ENCODE peak calls at places on chromosomes 4 and X, in ten cellular contexts. P is left ventricle myocardium superior; R is choroid plexus epithelial cell; E is iPS DF 19.7; Y is suprapubic skin; I is cardiac septum; F is HEK293T; U is activated effector memory CD4-positive, alpha-beta T cell treated with Interleukin-2 at 50 U/mL for 16 hours; D is right lobe of liver; W is T-helper 2 cell. S is an unnamed sample.

GRCh38 chrX:122046226-122046625 is 998.8 kb downstream of the GLUD2 start:
- DNase-seq in P (no peak), R (peak; percentile 54), E (no peak), Y (no peak), I (no peak), F (no peak), U (no peak), D (no peak), W (no peak), S (no peak)

GRCh38 chrX:22748093-22748999 is 251.4 kb upstream of the DDX53 start:
- DNase-seq in P (no peak), R (peak; percentile 57), E (no peak), Y (no peak), I (peak; percentile 60), F (peak; percentile 57), U (no peak), D (peak; percentile 45), W (no peak), S (peak; percentile 4)

GRCh38 chr4:71231073-71231752 is 107.6 kb upstream of the SLC4A4 start:
- DNase-seq in P (peak; percentile 95), R (no peak), E (no peak), Y (peak; percentile 78), I (peak; percentile 91), F (no peak), U (no peak), D (peak; percentile 96), W (no peak), S (peak; percentile 65)

GRCh38 chrX:128781506-128781905 is 729.3 kb upstream of the ACTRT1 start:
- DNase-seq in P (no peak), R (peak; percentile 18), E (peak; percentile 15), Y (no peak), I (no peak), F (peak; percentile 55), U (no peak), D (peak; percentile 36), W (no peak), S (no peak)

GRCh38 chr4:165476214-165477098 is 97.6 kb downstream of the CPE start:
- DNase-seq in P (no peak), R (peak; percentile 45), E (no peak), Y (no peak), I (no peak), F (no peak), U (no peak), D (no peak), W (no peak), S (no peak)

GRCh38 chr4:1112174-1112820 is 1.1 kb downstream of the RNF212 start:
- DNase-seq in P (peak; percentile 42), R (no peak), E (no peak), Y (peak; percentile 60), I (no peak), F (no peak), U (no peak), D (no peak), W (no peak), S (no peak)

GRCh38 chrX:151801980-151802379 is 67.4 kb downstream of the CNGA2 start:
- DNase-seq in P (no peak), R (no peak), E (no peak), Y (no peak), I (no peak), F (peak; percentile 19), U (no peak), D (no peak), W (no peak), S (no peak)

GRCh38 chrX:76148011-76148665 is 24.7 kb upstream of the PBDC1 start:
- DNase-seq in P (no peak), R (peak; percentile 32), E (no peak), Y (no peak), I (no peak), F (no peak), U (no peak), D (no peak), W (no peak), S (no peak)

GRCh38 chr4:149047368-149047767 is 605.2 kb upstream of the NR3C2 start:
- DNase-seq in P (no peak), R (no peak), E (no peak), Y (no peak), I (no peak), F (no peak), U (no peak), D (no peak), W (no peak), S (no peak)

GRCh38 chr4:180827193-180827592 is 1416.0 kb upstream of the TENM3 start:
- DNase-seq in P (no peak), R (peak; percentile 49), E (no peak), Y (no peak), I (no peak), F (no peak), U (no peak), D (no peak), W (no peak), S (peak; percentile 3)

GRCh38 chr4:124943938-124944337 is 231.4 kb upstream of the ANKRD50 start:
- DNase-seq in P (no peak), R (no peak), E (peak; percentile 15), Y (no peak), I (no peak), F (no peak), U (no peak), D (no peak), W (no peak), S (no peak)

GRCh38 chrX:71228063-71228642 is 5.1 kb downstream of the GJB1 start:
- DNase-seq in P (no peak), R (no peak), E (no peak), Y (no peak), I (no peak), F (no peak), U (no peak), D (peak; percentile 65), W (no peak), S (no peak)

GRCh38 chrX:34918856-34919255 is 23.7 kb upstream of the FAM47B start:
- DNase-seq in P (no peak), R (peak; percentile 84), E (peak; percentile 3), Y (no peak), I (no peak), F (peak; percentile 45), U (no peak), D (no peak), W (no peak), S (peak; percentile 27)

GRCh38 chr4:3480528-3481112 is 17.5 kb downstream of the DOK7 start:
- DNase-seq in P (peak; percentile 88), R (peak; percentile 81), E (peak; percentile 33), Y (no peak), I (peak; percentile 91), F (peak; percentile 91), U (peak; percentile 48), D (peak; percentile 82), W (peak; percentile 57), S (no peak)

GRCh38 chr4:106032851-106033286 is 137.6 kb downstream of the NPNT start:
- DNase-seq in P (no peak), R (no peak), E (no peak), Y (no peak), I (no peak), F (no peak), U (no peak), D (no peak), W (no peak), S (no peak)

GRCh38 chrX:111507931-111508330 is 3.5 kb upstream of the SERTM2 start:
- DNase-seq in P (no peak), R (peak; percentile 24), E (no peak), Y (no peak), I (no peak), F (no peak), U (no peak), D (no peak), W (no peak), S (no peak)

GRCh38 chr4:13162886-13163285 is 321.3 kb downstream of the RAB28 start:
- DNase-seq in P (peak; percentile 31), R (no peak), E (no peak), Y (no peak), I (no peak), F (no peak), U (no peak), D (no peak), W (no peak), S (no peak)

GRCh38 chr4:139619644-139620043 is 46.0 kb upstream of the MGST2 start:
- DNase-seq in P (no peak), R (peak; percentile 58), E (no peak), Y (no peak), I (no peak), F (peak; percentile 45), U (no peak), D (no peak), W (no peak), S (no peak)

S was measured in AG09309.